ENCODE peak calls at places on chromosomes 11 and 22, in five cellular contexts. One of them, this sample, is unnamed.

GRCh38 chr11:44322243-44322642 is 12.3 kb upstream of the ALX4 start:
- DNase-seq in HTR-8/SVneo: no peak
- DNase-seq in iPS-NIHi11: no peak
- DNase-seq in activated T-cell treated with anti-CD3 and anti-CD28 coated beads for 1 hour: no peak
- DNase-seq in AG10803: no peak
- DNase-seq in this sample: no peak

GRCh38 chr11:116697011-116697410 is 75.8 kb downstream of the BUD13 start:
- DNase-seq in AG10803: no peak
- DNase-seq in activated T-cell treated with anti-CD3 and anti-CD28 coated beads for 1 hour: no peak
- DNase-seq in iPS-NIHi11: no peak
- DNase-seq in HTR-8/SVneo: no peak
- DNase-seq in this sample: no peak

GRCh38 chr11:4891996-4892640 is 10.4 kb downstream of the OR51T1 start:
- DNase-seq in activated T-cell treated with anti-CD3 and anti-CD28 coated beads for 1 hour: no peak
- DNase-seq in HTR-8/SVneo: no peak
- DNase-seq in iPS-NIHi11: no peak
- DNase-seq in AG10803: peak; percentile 82
- DNase-seq in this sample: no peak

GRCh38 chr11:103851166-103851651 is 185.2 kb upstream of the DDI1 start:
- DNase-seq in iPS-NIHi11: no peak
- DNase-seq in HTR-8/SVneo: no peak
- DNase-seq in activated T-cell treated with anti-CD3 and anti-CD28 coated beads for 1 hour: no peak
- DNase-seq in AG10803: peak; percentile 70
- DNase-seq in this sample: no peak

GRCh38 chr11:17564687-17565042 is 17.6 kb downstream of the OTOG start:
- DNase-seq in HTR-8/SVneo: no peak
- DNase-seq in AG10803: no peak
- DNase-seq in activated T-cell treated with anti-CD3 and anti-CD28 coated beads for 1 hour: no peak
- DNase-seq in iPS-NIHi11: peak; percentile 43
- DNase-seq in this sample: no peak

GRCh38 chr11:1263036-1263435 is 40.2 kb downstream of the MUC5B start:
- DNase-seq in HTR-8/SVneo: no peak
- DNase-seq in activated T-cell treated with anti-CD3 and anti-CD28 coated beads for 1 hour: no peak
- DNase-seq in AG10803: no peak
- DNase-seq in iPS-NIHi11: no peak
- DNase-seq in this sample: no peak

GRCh38 chr11:79332017-79332416 is 108.8 kb downstream of the TENM4 start:
- DNase-seq in HTR-8/SVneo: no peak
- DNase-seq in AG10803: peak; percentile 19
- DNase-seq in activated T-cell treated with anti-CD3 and anti-CD28 coated beads for 1 hour: no peak
- DNase-seq in iPS-NIHi11: no peak
- DNase-seq in this sample: no peak

GRCh38 chr11:65008016-65008415 is 5.9 kb upstream of the ARL2 start:
- DNase-seq in iPS-NIHi11: no peak
- DNase-seq in AG10803: no peak
- DNase-seq in HTR-8/SVneo: no peak
- DNase-seq in activated T-cell treated with anti-CD3 and anti-CD28 coated beads for 1 hour: no peak
- DNase-seq in this sample: no peak

GRCh38 chr22:50170453-50171318 is at the start of gene PANX2:
- DNase-seq in activated T-cell treated with anti-CD3 and anti-CD28 coated beads for 1 hour: no peak
- DNase-seq in HTR-8/SVneo: no peak
- DNase-seq in iPS-NIHi11: peak; percentile 68
- DNase-seq in AG10803: no peak
- DNase-seq in this sample: peak; percentile 64

GRCh38 chr11:96390403-96390830 is 604 bp downstream of the JRKL start:
- DNase-seq in HTR-8/SVneo: no peak
- DNase-seq in activated T-cell treated with anti-CD3 and anti-CD28 coated beads for 1 hour: no peak
- DNase-seq in iPS-NIHi11: no peak
- DNase-seq in AG10803: peak; percentile 27
- DNase-seq in this sample: no peak

GRCh38 chr11:75577198-75577597 is 15.1 kb downstream of the SERPINH1 start:
- DNase-seq in activated T-cell treated with anti-CD3 and anti-CD28 coated beads for 1 hour: peak; percentile 64
- DNase-seq in iPS-NIHi11: peak; percentile 76
- DNase-seq in HTR-8/SVneo: peak; percentile 62
- DNase-seq in AG10803: peak; percentile 63
- DNase-seq in this sample: peak; percentile 71

GRCh38 chr11:9651899-9652748 is 11.8 kb upstream of the SWAP70 start:
- DNase-seq in HTR-8/SVneo: no peak
- DNase-seq in AG10803: no peak
- DNase-seq in iPS-NIHi11: no peak
- DNase-seq in activated T-cell treated with anti-CD3 and anti-CD28 coated beads for 1 hour: no peak
- DNase-seq in this sample: no peak

GRCh38 chr11:8873966-8874365 is 37.0 kb upstream of the AKIP1 start:
- DNase-seq in AG10803: no peak
- DNase-seq in activated T-cell treated with anti-CD3 and anti-CD28 coated beads for 1 hour: no peak
- DNase-seq in iPS-NIHi11: no peak
- DNase-seq in HTR-8/SVneo: no peak
- DNase-seq in this sample: no peak

GRCh38 chr11:69115586-69116560 is 39.9 kb upstream of the SMIM38 start:
- DNase-seq in HTR-8/SVneo: no peak
- DNase-seq in iPS-NIHi11: no peak
- DNase-seq in activated T-cell treated with anti-CD3 and anti-CD28 coated beads for 1 hour: no peak
- DNase-seq in AG10803: no peak
- DNase-seq in this sample: no peak

GRCh38 chr11:75445315-75445953 is 12.4 kb upstream of the KLHL35 start:
- DNase-seq in iPS-NIHi11: peak; percentile 88
- DNase-seq in HTR-8/SVneo: peak; percentile 83
- DNase-seq in activated T-cell treated with anti-CD3 and anti-CD28 coated beads for 1 hour: peak; percentile 68
- DNase-seq in AG10803: peak; percentile 37
- DNase-seq in this sample: peak; percentile 91

GRCh38 chr22:32849501-32849900 is 48.0 kb downstream of the TIMP3 start:
- DNase-seq in iPS-NIHi11: no peak
- DNase-seq in AG10803: no peak
- DNase-seq in activated T-cell treated with anti-CD3 and anti-CD28 coated beads for 1 hour: no peak
- DNase-seq in HTR-8/SVneo: no peak
- DNase-seq in this sample: no peak

GRCh38 chr11:28879869-28880268 is 771.7 kb downstream of the METTL15 start:
- DNase-seq in iPS-NIHi11: no peak
- DNase-seq in HTR-8/SVneo: no peak
- DNase-seq in activated T-cell treated with anti-CD3 and anti-CD28 coated beads for 1 hour: no peak
- DNase-seq in AG10803: no peak
- DNase-seq in this sample: no peak

This sample was measured in nephron progenitor cell.